ENCODE peak calls at places on chromosomes 3 and 15, in ten cellular contexts. P is neural progenitor cell; K is GM23248; Q is thoracic aorta; I is HL-60; A is CD4-positive, CD25-positive, alpha-beta regulatory T cell; W is psoas muscle; Y is uterus; N is tibial nerve; O is endothelial cell of umbilical vein. F is an unnamed sample.

GRCh38 chr3:13019243-13019701 is 54.0 kb downstream of the IQSEC1 start:
- DNase-seq in A (no peak), Y (no peak), P (peak; percentile 91), K (peak; percentile 83), N (no peak), Q (no peak), I (no peak), O (no peak), W (peak; percentile 86), F (peak; percentile 3)

GRCh38 chr15:33975023-33975565 is 6.8 kb downstream of the CHRM5 start:
- DNase-seq in A (no peak), O (no peak), Q (no peak), K (peak; percentile 22), Y (no peak), I (no peak), W (no peak), N (no peak), P (no peak), F (no peak)

GRCh38 chr3:142888484-142889262 is at the start of gene PCOLCE2:
- DNase-seq in Y (no peak), Q (no peak), W (peak; percentile 60), I (peak; percentile 18), P (peak; percentile 77), O (peak; percentile 16), K (peak; percentile 71), N (no peak), A (peak; percentile 28), F (peak; percentile 47)

GRCh38 chr15:28094732-28095521 is 4.2 kb downstream of the OCA2 start:
- DNase-seq in Y (no peak), I (no peak), A (peak; percentile 29), K (peak; percentile 20), Q (no peak), N (no peak), O (no peak), P (peak; percentile 60), W (no peak), F (no peak)

GRCh38 chr3:58603606-58604005 is 26.4 kb upstream of the FAM107A start:
- DNase-seq in A (no peak), N (no peak), I (no peak), K (no peak), Q (no peak), O (no peak), W (no peak), P (no peak), Y (no peak), F (no peak)

GRCh38 chr15:35256555-35256954 is 171.5 kb upstream of the NANOGP8 start:
- DNase-seq in O (no peak), A (no peak), K (peak; percentile 9), P (no peak), I (no peak), Y (no peak), Q (no peak), W (no peak), N (no peak), F (peak; percentile 61)

GRCh38 chr15:58415636-58416035 is 16.2 kb upstream of the LIPC start:
- DNase-seq in K (peak; percentile 27), Q (no peak), O (no peak), P (no peak), N (no peak), I (no peak), W (no peak), Y (no peak), A (no peak), F (no peak)

GRCh38 chr3:196868297-196868661 is 559 bp downstream of the SENP5 start:
- DNase-seq in K (peak; percentile 71), Q (no peak), N (no peak), O (no peak), Y (no peak), I (peak; percentile 19), W (no peak), A (peak; percentile 35), P (peak; percentile 60), F (no peak)

GRCh38 chr15:94203321-94203720 is 28.0 kb upstream of the MCTP2 start:
- DNase-seq in A (no peak), N (no peak), W (no peak), O (no peak), I (no peak), P (no peak), Q (no peak), K (no peak), Y (no peak), F (no peak)

GRCh38 chr3:57199895-57200297 is at the start of gene HESX1:
- DNase-seq in O (no peak), W (no peak), Q (no peak), A (no peak), P (peak; percentile 89), Y (no peak), I (no peak), K (no peak), N (no peak), F (no peak)

GRCh38 chr3:150737874-150738679 is 24.9 kb downstream of the SIAH2 start:
- DNase-seq in P (no peak), Q (no peak), Y (no peak), O (no peak), A (no peak), W (no peak), N (no peak), K (peak; percentile 65), I (peak; percentile 57), F (peak; percentile 84)

GRCh38 chr3:126998320-126998719 is 15.4 kb downstream of the PLXNA1 start:
- DNase-seq in N (no peak), W (no peak), A (no peak), P (no peak), K (no peak), O (no peak), Y (no peak), I (peak; percentile 4), Q (no peak), F (no peak)

GRCh38 chr3:96354742-96355141 is 459.7 kb upstream of the EPHA6 start:
- DNase-seq in K (no peak), Y (no peak), W (no peak), Q (no peak), O (peak; percentile 89), A (no peak), P (no peak), I (no peak), N (no peak), F (no peak)

GRCh38 chr15:69807752-69808151 is 290.0 kb downstream of the TLE3 start:
- DNase-seq in Q (no peak), Y (no peak), I (peak; percentile 23), O (no peak), P (no peak), A (no peak), K (peak; percentile 71), N (no peak), W (peak; percentile 57), F (peak; percentile 17)

GRCh38 chr3:30691249-30691880 is 85.0 kb downstream of the TGFBR2 start:
- DNase-seq in W (no peak), N (no peak), Q (no peak), K (no peak), O (peak; percentile 58), A (no peak), P (no peak), Y (no peak), I (no peak), F (no peak)
- H3K27ac ChIP-seq in W (no peak overlapping the region), N (peak overlapping the region; percentile 71), Q (peak overlapping the region; percentile 49), K (no peak overlapping the region), O (peak overlapping the region; percentile 57), A (no peak overlapping the region), P (no peak overlapping the region), Y (peak overlapping the region; percentile 68), I (no peak overlapping the region), F (no peak overlapping the region)

DNA sequence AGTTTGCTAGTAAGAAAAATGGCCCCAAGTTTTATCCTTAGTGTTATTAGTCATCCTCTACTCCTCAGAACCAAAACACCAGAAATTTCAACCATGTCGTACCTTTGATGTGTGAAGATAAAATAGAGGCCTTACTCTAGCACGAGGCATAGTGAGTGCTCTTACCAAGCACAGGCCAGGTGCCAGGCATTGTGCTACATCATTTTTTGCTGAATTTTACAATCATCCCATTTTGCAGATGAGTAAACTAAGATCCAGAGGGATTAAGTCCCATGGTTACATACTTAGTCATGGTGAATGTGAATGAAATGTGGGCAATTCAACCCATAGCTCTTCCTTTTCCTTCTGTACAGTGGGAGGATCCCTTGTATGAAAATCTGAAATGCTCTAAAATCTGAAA is 15.2 kb downstream of the LMCD1 start:
- DNase-seq in N (no peak), A (no peak), K (no peak), Y (no peak), P (no peak), W (no peak), Q (no peak), I (no peak), O (no peak), F (no peak)
- H3K27ac ChIP-seq in N (no peak overlapping the region), A (no peak overlapping the region), K (peak overlapping the region; percentile 74), Y (peak overlapping the region; percentile 58), P (no peak overlapping the region), W (peak overlapping the region; percentile 85), Q (peak overlapping the region; percentile 2), I (no peak overlapping the region), O (no peak overlapping the region), F (no peak overlapping the region)

GRCh38 chr3:23961913-23962312 is 16.8 kb downstream of the NR1D2 start:
- DNase-seq in I (no peak), K (no peak), N (no peak), P (no peak), W (no peak), Y (no peak), O (no peak), Q (no peak), A (no peak), F (no peak)

GRCh38 chr3:23969393-23969792 is 24.3 kb downstream of the NR1D2 start:
- DNase-seq in O (no peak), W (no peak), A (no peak), N (no peak), Q (no peak), Y (no peak), I (no peak), P (no peak), K (no peak), F (no peak)

GRCh38 chr3:23964537-23964936 is 19.5 kb downstream of the NR1D2 start:
- DNase-seq in K (no peak), Q (no peak), P (no peak), W (no peak), I (no peak), A (no peak), O (no peak), Y (no peak), N (no peak), F (no peak)

GRCh38 chr3:23968467-23969184 is 23.5 kb downstream of the NR1D2 start:
- DNase-seq in P (no peak), N (no peak), O (no peak), Y (no peak), I (no peak), Q (no peak), K (peak; percentile 75), A (no peak), W (peak; percentile 55), F (peak; percentile 80)

DNA sequence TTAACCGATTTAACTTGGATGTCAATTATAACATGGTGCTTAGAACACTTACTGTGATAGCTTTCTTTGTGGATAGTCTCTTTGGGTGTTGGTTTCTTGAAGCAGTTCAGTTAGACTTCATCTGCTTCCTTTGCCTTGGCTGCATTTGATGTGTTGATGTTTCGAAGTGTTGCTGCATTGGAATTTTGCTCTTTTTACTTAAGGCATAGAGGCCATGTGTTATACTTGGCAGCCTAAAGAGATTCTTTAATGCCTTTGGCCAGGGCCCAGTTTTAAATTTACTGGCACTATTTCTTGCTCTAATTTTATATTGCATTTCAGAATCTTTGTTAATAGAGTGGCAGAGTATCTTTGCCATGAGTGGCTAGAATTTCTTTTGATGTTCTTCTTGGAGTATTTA is 21.2 kb downstream of the NR1D2 start:
- DNase-seq in Y (no peak), K (no peak), Q (no peak), W (no peak), O (peak; percentile 70), P (no peak), N (no peak), A (no peak), I (no peak), F (no peak)
- H3K27ac ChIP-seq in Y (peak overlapping the region; percentile 18), K (no peak overlapping the region), Q (no peak overlapping the region), W (peak overlapping the region; percentile 73), O (no peak overlapping the region), P (no peak overlapping the region), N (no peak overlapping the region), A (no peak overlapping the region), I (no peak overlapping the region), F (no peak overlapping the region)

GRCh38 chr15:62186578-62186977 is 21.5 kb upstream of the C2CD4B start:
- DNase-seq in N (no peak), K (no peak), A (no peak), W (no peak), Y (no peak), P (no peak), Q (no peak), O (no peak), I (no peak), F (no peak)
- H3K27ac ChIP-seq in N (no peak overlapping the region), K (no peak overlapping the region), A (no peak overlapping the region), W (no peak overlapping the region), Y (no peak overlapping the region), P (no peak overlapping the region), Q (no peak overlapping the region), O (no peak overlapping the region), I (no peak overlapping the region), F (no peak overlapping the region)